ENCODE peak calls at places on chromosome 6, in six cellular contexts. G, F, U, R, P and H are unnamed samples.
A peak's percentile ranks its signal among the peaks of the same experiment; 100 is the strongest.

GRCh38 chr6:8432614-8433013 is 2.7 kb downstream of the SLC35B3 start:
- DNase-seq in P (no peak), U (no peak), R (no peak), F (no peak), G (no peak), H (no peak)

GRCh38 chr6:112979830-112980229 is 632.7 kb downstream of the RFPL4B start:
- DNase-seq in F (no peak), P (peak; percentile 14), U (peak; percentile 31), R (no peak), G (peak; percentile 60), H (peak; percentile 78)

GRCh38 chr6:87558446-87558845 is 31.3 kb downstream of the RARS2 start:
- DNase-seq in P (no peak), F (no peak), R (no peak), G (no peak), U (no peak), H (no peak)

GRCh38 chr6:158559338-158559894 is 475 bp upstream of the TMEM181 start:
- DNase-seq in R (no peak), G (no peak), U (no peak), F (no peak), P (no peak), H (no peak)

GRCh38 chr6:131173680-131174079 is 38.4 kb downstream of the AKAP7 start:
- DNase-seq in P (no peak), U (peak; percentile 22), F (no peak), G (no peak), R (no peak), H (peak; percentile 91)

GRCh38 chr6:109243863-109244825 is 138.1 kb downstream of the CD164 start:
- DNase-seq in U (no peak), R (no peak), P (no peak), F (no peak), G (no peak), H (no peak)

GRCh38 chr6:1200706-1201105 is 111.2 kb upstream of the FOXQ1 start:
- DNase-seq in R (no peak), U (peak; percentile 5), F (no peak), P (peak; percentile 58), G (peak; percentile 59), H (no peak)

GRCh38 chr6:6736753-6737654 is 148.5 kb downstream of the LY86 start:
- DNase-seq in U (peak; percentile 26), P (peak; percentile 69), F (no peak), G (no peak), R (no peak), H (no peak)

GRCh38 chr6:99334526-99335127 is 14.8 kb downstream of the FAXC start:
- DNase-seq in F (no peak), U (peak; percentile 59), G (peak; percentile 19), R (no peak), P (peak; percentile 59), H (peak; percentile 75)

GRCh38 chr6:89216411-89216810 is 747 bp downstream of the GABRR1 start:
- DNase-seq in U (no peak), F (no peak), R (no peak), P (no peak), G (no peak), H (no peak)

GRCh38 chr6:31734703-31735500 is 1.4 kb downstream of the CLIC1 start:
- DNase-seq in P (peak; percentile 78), U (peak; percentile 48), F (no peak), R (no peak), G (peak; percentile 29), H (no peak)

GRCh38 chr6:43013020-43013842 is 515 bp downstream of the MEA1 start:
- DNase-seq in F (no peak), P (no peak), U (no peak), R (no peak), G (no peak), H (no peak)

GRCh38 chr6:57147955-57148858 is 23.9 kb upstream of the BAG2 start:
- DNase-seq in U (no peak), F (no peak), G (no peak), R (no peak), P (no peak), H (no peak)

GRCh38 chr6:41705996-41706835 is 29.2 kb downstream of the TFEB start:
- DNase-seq in G (no peak), U (peak; percentile 65), R (peak; percentile 86), P (no peak), F (peak; percentile 29), H (peak; percentile 77)

GRCh38 chr6:139152892-139153271 is 18.0 kb downstream of the HECA start:
- DNase-seq in G (no peak), U (peak; percentile 74), F (no peak), R (no peak), P (no peak), H (no peak)

GRCh38 chr6:111685506-111685905 is 79.8 kb upstream of the TRAF3IP2 start:
- DNase-seq in F (no peak), U (no peak), G (no peak), R (no peak), P (no peak), H (no peak)

GRCh38 chr6:24455061-24455460 is 34.3 kb downstream of the GPLD1 start:
- DNase-seq in R (no peak), F (no peak), P (no peak), G (no peak), U (no peak), H (no peak)

GRCh38 chr6:68343901-68344300 is 291.2 kb upstream of the ADGRB3 start:
- DNase-seq in U (peak; percentile 44), F (no peak), P (peak; percentile 59), G (peak; percentile 5), R (no peak), H (peak; percentile 67)

GRCh38 chr6:3455121-3455489 is 1.7 kb downstream of the SLC22A23 start:
- DNase-seq in R (no peak), G (no peak), U (no peak), F (no peak), P (peak; percentile 51), H (no peak)

GRCh38 chr6:4577406-4577805 is 198.8 kb upstream of the CDYL start:
- DNase-seq in R (no peak), F (no peak), G (peak; percentile 97), P (peak; percentile 40), U (peak; percentile 94), H (no peak)

GRCh38 chr6:79557683-79558082 is 20.5 kb upstream of the LCA5 start:
- DNase-seq in R (no peak), P (no peak), F (no peak), G (no peak), U (no peak), H (no peak)

GRCh38 chr6:43170452-43171283 is at the start of gene SRF:
- DNase-seq in G (peak; percentile 98), P (peak; percentile 100), F (peak; percentile 98), U (peak; percentile 100), R (peak; percentile 28), H (peak; percentile 100)

GRCh38 chr6:27241443-27241842 is 6.1 kb upstream of the PRSS16 start:
- DNase-seq in U (no peak), G (no peak), F (no peak), R (no peak), P (no peak), H (no peak)

GRCh38 chr6:13273931-13274706 is 54.2 kb downstream of the TBC1D7 start:
- DNase-seq in U (no peak), F (peak; percentile 28), G (no peak), R (peak; percentile 60), P (no peak), H (no peak)

GRCh38 chr6:46901747-46902362 is 19.9 kb downstream of the ADGRF5 start:
- DNase-seq in G (no peak), R (no peak), P (no peak), U (no peak), F (no peak), H (no peak)

GRCh38 chr6:142561511-142562265 is 259.9 kb downstream of the ADGRG6 start:
- DNase-seq in R (no peak), U (no peak), F (no peak), P (no peak), G (no peak), H (no peak)

GRCh38 chr6:153160221-153160620 is 29.1 kb upstream of the RGS17 start:
- DNase-seq in F (no peak), G (peak; percentile 9), U (peak; percentile 29), R (no peak), P (no peak), H (no peak)

GRCh38 chr6:20319520-20320357 is 81.9 kb upstream of the E2F3 start:
- DNase-seq in P (no peak), U (no peak), F (peak; percentile 26), R (peak; percentile 66), G (no peak), H (no peak)

GRCh38 chr6:6878921-6879585 is 228.7 kb upstream of the RREB1 start:
- DNase-seq in R (no peak), U (no peak), F (no peak), P (peak; percentile 31), G (no peak), H (no peak)

GRCh38 chr6:49423817-49424216 is 39.2 kb downstream of the MMUT start:
- DNase-seq in F (no peak), U (peak; percentile 5), G (no peak), R (no peak), P (peak; percentile 8), H (no peak)